ENCODE peak calls at places on chromosomes 1 and 21, in four cellular contexts. One of them, this sample, is unnamed.

GRCh38 chr1:91846007-91846620 is 39.8 kb downstream of the TGFBR3 start:
- DNase-seq in GM12878: no peak
- DNase-seq in K562: peak
- DNase-seq in HepG2: peak
- DNase-seq in this sample: peak

GRCh38 chr1:226166341-226166740 is 20.2 kb downstream of the ACBD3 start:
- DNase-seq in K562: no peak
- DNase-seq in HepG2: no peak
- DNase-seq in GM12878: no peak
- DNase-seq in this sample: no peak

GRCh38 chr1:183891158-183891557 is 86.2 kb downstream of the RGL1 start:
- DNase-seq in K562: no peak
- DNase-seq in GM12878: no peak
- DNase-seq in HepG2: no peak
- DNase-seq in this sample: no peak

GRCh38 chr21:38831526-38832467 is 26.1 kb downstream of the ETS2 start:
- DNase-seq in GM12878: peak
- DNase-seq in K562: peak
- DNase-seq in HepG2: peak
- DNase-seq in this sample: no peak

GRCh38 chr1:197783510-197783948 is 8.2 kb upstream of the DENND1B start:
- DNase-seq in K562: no peak
- DNase-seq in HepG2: no peak
- DNase-seq in GM12878: no peak
- DNase-seq in this sample: no peak

GRCh38 chr1:21176589-21177555 is at the start of gene EIF4G3:
- DNase-seq in GM12878: peak
- DNase-seq in HepG2: peak
- DNase-seq in K562: peak
- DNase-seq in this sample: peak

GRCh38 chr1:213414901-213415300 is 363.9 kb downstream of the RPS6KC1 start:
- DNase-seq in HepG2: no peak
- DNase-seq in K562: no peak
- DNase-seq in GM12878: no peak
- DNase-seq in this sample: no peak

GRCh38 chr1:978835-979743 is 2.8 kb downstream of the PERM1 start:
- DNase-seq in K562: no peak
- DNase-seq in GM12878: no peak
- DNase-seq in HepG2: no peak
- DNase-seq in this sample: no peak

GRCh38 chr21:45986316-45987051 is 4.9 kb downstream of the COL6A1 start:
- DNase-seq in HepG2: no peak
- DNase-seq in K562: no peak
- DNase-seq in GM12878: no peak
- DNase-seq in this sample: no peak

GRCh38 chr1:167774710-167775109 is 52.9 kb downstream of the MPZL1 start:
- DNase-seq in GM12878: no peak
- DNase-seq in K562: no peak
- DNase-seq in HepG2: no peak
- DNase-seq in this sample: no peak

GRCh38 chr1:160410412-160411005 is 10.1 kb downstream of the VANGL2 start:
- DNase-seq in K562: no peak
- DNase-seq in GM12878: no peak
- DNase-seq in HepG2: no peak
- DNase-seq in this sample: no peak

GRCh38 chr21:42997053-42997452 is 22.7 kb downstream of the PKNOX1 start:
- DNase-seq in GM12878: no peak
- DNase-seq in HepG2: no peak
- DNase-seq in K562: no peak
- DNase-seq in this sample: no peak

GRCh38 chr1:51290489-51290847 is 39.9 kb downstream of the TTC39A start:
- DNase-seq in K562: no peak
- DNase-seq in HepG2: no peak
- DNase-seq in GM12878: no peak
- DNase-seq in this sample: no peak

GRCh38 chr1:59427155-59427554 is 130.3 kb downstream of the FGGY start:
- DNase-seq in GM12878: no peak
- DNase-seq in K562: peak
- DNase-seq in HepG2: no peak
- DNase-seq in this sample: no peak

GRCh38 chr1:198519639-198520501 is 20.6 kb downstream of the ATP6V1G3 start:
- DNase-seq in K562: no peak
- DNase-seq in GM12878: no peak
- DNase-seq in HepG2: no peak
- DNase-seq in this sample: no peak

GRCh38 chr1:65904681-65905083 is 112.0 kb downstream of the PDE4B start:
- DNase-seq in HepG2: no peak
- DNase-seq in K562: peak
- DNase-seq in GM12878: no peak
- DNase-seq in this sample: no peak

GRCh38 chr1:156658496-156658895 is 16.6 kb downstream of the BCAN start:
- DNase-seq in HepG2: no peak
- DNase-seq in K562: no peak
- DNase-seq in GM12878: no peak
- DNase-seq in this sample: no peak

GRCh38 chr1:229749992-229750391 is 123.9 kb downstream of the URB2 start:
- DNase-seq in K562: no peak
- DNase-seq in GM12878: no peak
- DNase-seq in HepG2: no peak
- DNase-seq in this sample: no peak

GRCh38 chr21:30209571-30209970 is 6.3 kb downstream of the CLDN8 start:
- DNase-seq in K562: no peak
- DNase-seq in GM12878: no peak
- DNase-seq in HepG2: no peak
- DNase-seq in this sample: no peak

GRCh38 chr1:13540871-13541270 is 27.1 kb upstream of the LRRC38 start:
- DNase-seq in HepG2: no peak
- DNase-seq in GM12878: no peak
- DNase-seq in K562: no peak
- DNase-seq in this sample: no peak

GRCh38 chr1:99970713-99971255 is 988 bp downstream of the SLC35A3 start:
- DNase-seq in HepG2: no peak
- DNase-seq in GM12878: no peak
- DNase-seq in K562: no peak
- DNase-seq in this sample: no peak

GRCh38 chr1:11825131-11825530 is 19.1 kb downstream of the CLCN6 start:
- DNase-seq in GM12878: no peak
- DNase-seq in K562: no peak
- DNase-seq in HepG2: no peak
- DNase-seq in this sample: no peak

GRCh38 chr1:30817548-30817947 is 60.0 kb upstream of the LAPTM5 start:
- DNase-seq in K562: no peak
- DNase-seq in GM12878: no peak
- DNase-seq in HepG2: no peak
- DNase-seq in this sample: no peak

GRCh38 chr1:178168535-178168934 is 74.6 kb downstream of the RASAL2 start:
- DNase-seq in K562: no peak
- DNase-seq in GM12878: no peak
- DNase-seq in HepG2: no peak
- DNase-seq in this sample: peak

GRCh38 chr1:110880708-110881374 is 7.9 kb downstream of the CD53 start:
- DNase-seq in K562: peak
- DNase-seq in GM12878: no peak
- DNase-seq in HepG2: no peak
- DNase-seq in this sample: no peak

GRCh38 chr1:8031176-8031785 is 5.2 kb upstream of the ERRFI1 start:
- DNase-seq in HepG2: no peak
- DNase-seq in K562: peak
- DNase-seq in GM12878: no peak
- DNase-seq in this sample: no peak

GRCh38 chr1:77068013-77068412 is 151.2 kb downstream of the PIGK start:
- DNase-seq in GM12878: no peak
- DNase-seq in HepG2: no peak
- DNase-seq in K562: no peak
- DNase-seq in this sample: no peak

GRCh38 chr1:59543211-59543668 is 246.3 kb downstream of the FGGY start:
- DNase-seq in K562: no peak
- DNase-seq in HepG2: peak
- DNase-seq in GM12878: no peak
- DNase-seq in this sample: no peak

GRCh38 chr21:42864812-42865211 is 14.5 kb downstream of the WDR4 start:
- DNase-seq in K562: no peak
- DNase-seq in GM12878: no peak
- DNase-seq in HepG2: no peak
- DNase-seq in this sample: no peak

GRCh38 chr1:168709407-168709891 is 19.6 kb downstream of the DPT start:
- DNase-seq in K562: no peak
- DNase-seq in GM12878: no peak
- DNase-seq in HepG2: no peak
- DNase-seq in this sample: no peak

GRCh38 chr1:50697440-50698421 is 262.3 kb downstream of the FAF1 start:
- DNase-seq in K562: no peak
- DNase-seq in HepG2: no peak
- DNase-seq in GM12878: no peak
- DNase-seq in this sample: no peak

GRCh38 chr1:23792151-23792945 is 1.4 kb downstream of the LYPLA2 start:
- DNase-seq in HepG2: no peak
- DNase-seq in K562: no peak
- DNase-seq in GM12878: no peak
- DNase-seq in this sample: no peak

GRCh38 chr1:53074313-53075154 is 12.5 kb downstream of the PODN start:
- DNase-seq in GM12878: no peak
- DNase-seq in HepG2: no peak
- DNase-seq in K562: no peak
- DNase-seq in this sample: no peak

GRCh38 chr1:10730985-10731384 is 65.5 kb downstream of the CASZ1 start:
- DNase-seq in GM12878: no peak
- DNase-seq in HepG2: peak
- DNase-seq in K562: no peak
- DNase-seq in this sample: no peak

GRCh38 chr1:85850238-85850637 is 142.0 kb upstream of the ZNHIT6 start:
- DNase-seq in GM12878: no peak
- DNase-seq in K562: no peak
- DNase-seq in HepG2: peak
- DNase-seq in this sample: no peak

GRCh38 chr1:111904478-111905218 is 84.8 kb downstream of the KCND3 start:
- DNase-seq in HepG2: no peak
- DNase-seq in K562: no peak
- DNase-seq in GM12878: no peak
- DNase-seq in this sample: no peak

GRCh38 chr1:15764269-15764764 is 5.7 kb downstream of the FBLIM1 start:
- DNase-seq in GM12878: no peak
- DNase-seq in HepG2: no peak
- DNase-seq in K562: no peak
- DNase-seq in this sample: no peak

DNA sequence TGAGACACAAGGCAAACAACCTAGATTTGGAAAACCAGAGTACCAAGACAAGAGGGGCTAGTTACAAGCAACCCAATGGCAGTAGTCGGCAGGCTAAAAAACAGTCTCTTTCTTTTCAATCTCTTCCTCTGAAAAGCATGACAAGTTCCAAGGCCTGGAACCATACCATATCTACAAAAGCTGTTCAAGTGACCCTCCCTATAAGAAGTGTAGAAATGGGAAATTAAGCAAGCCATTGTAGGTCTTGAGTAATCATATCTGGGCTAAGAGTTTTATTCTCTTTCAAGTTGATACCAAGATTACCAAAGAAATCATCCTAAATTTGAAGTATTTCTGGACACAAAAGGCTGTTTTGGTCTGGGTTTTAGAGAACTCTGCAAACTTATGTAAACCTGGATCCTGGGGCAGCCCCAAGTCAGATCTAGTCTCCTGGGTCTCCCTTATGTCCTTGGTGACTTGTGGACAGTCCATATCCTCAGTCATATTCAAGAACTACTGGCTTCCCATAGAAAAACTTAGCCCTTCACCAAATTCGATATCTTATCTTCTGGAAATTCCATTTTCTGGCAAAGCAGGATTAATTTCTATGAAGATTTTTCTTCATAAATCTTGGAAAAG is 24.7 kb downstream of the FMO3 start:
- DNase-seq in K562: no peak
- DNase-seq in HepG2: no peak
- DNase-seq in GM12878: no peak
- DNase-seq in this sample: no peak
- TF ChIP-seq SP1 in K562: no peak
- TF ChIP-seq SP1 in HepG2: no peak
- TF ChIP-seq SP1 in GM12878: no peak
- TF ChIP-seq SP1 in this sample: no peak

GRCh38 chr1:172887162-172887561 is 163.6 kb downstream of the TNFSF18 start:
- DNase-seq in GM12878: no peak
- DNase-seq in HepG2: no peak
- DNase-seq in K562: no peak
- DNase-seq in this sample: no peak
- TF ChIP-seq FOXM1 in GM12878: no peak
- TF ChIP-seq FOXM1 in HepG2: no peak
- TF ChIP-seq FOXM1 in K562: no peak
- TF ChIP-seq FOXM1 in this sample: no peak

DNA sequence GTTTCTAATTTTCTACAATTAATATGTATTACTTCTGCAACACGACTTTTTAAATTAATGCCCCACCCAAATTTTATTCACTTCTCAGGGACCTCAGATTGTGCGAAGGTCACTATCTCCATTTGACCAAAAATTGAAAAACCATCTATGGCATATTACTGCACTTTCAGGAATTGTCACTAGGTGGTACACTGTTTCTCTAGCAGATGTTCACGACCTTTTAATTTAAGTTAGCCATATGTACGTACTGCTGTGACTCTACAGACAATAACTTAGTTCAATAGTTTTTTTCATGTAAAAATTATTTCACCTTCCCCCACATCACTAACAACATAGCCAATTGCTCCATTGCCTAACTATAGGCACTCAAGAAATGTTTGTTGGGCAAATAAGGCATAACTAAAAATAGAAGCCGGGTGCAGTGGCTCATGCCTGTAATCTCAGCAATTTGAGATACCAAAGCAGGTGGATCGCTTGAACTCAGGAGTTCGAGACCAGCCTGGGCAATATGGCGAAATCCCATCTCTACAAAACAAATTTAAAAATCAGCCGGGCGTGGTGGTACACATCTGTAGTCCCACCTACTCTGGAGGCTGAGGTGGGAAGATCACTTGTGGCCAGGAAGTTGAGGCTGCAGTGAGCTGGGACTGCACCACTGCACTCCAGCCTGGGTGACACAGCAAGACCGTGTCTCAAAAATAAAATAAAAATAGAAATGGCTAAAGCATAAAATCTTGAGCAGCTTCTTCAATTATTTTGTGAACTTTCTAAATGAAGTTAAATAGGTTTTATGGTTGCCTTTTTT is 75.7 kb upstream of the PKN2 start:
- DNase-seq in K562: peak
- DNase-seq in HepG2: peak
- DNase-seq in GM12878: no peak
- DNase-seq in this sample: peak
- TF ChIP-seq SP1 in K562: no peak
- TF ChIP-seq SP1 in HepG2: no peak
- TF ChIP-seq SP1 in GM12878: no peak
- TF ChIP-seq SP1 in this sample: no peak

DNA sequence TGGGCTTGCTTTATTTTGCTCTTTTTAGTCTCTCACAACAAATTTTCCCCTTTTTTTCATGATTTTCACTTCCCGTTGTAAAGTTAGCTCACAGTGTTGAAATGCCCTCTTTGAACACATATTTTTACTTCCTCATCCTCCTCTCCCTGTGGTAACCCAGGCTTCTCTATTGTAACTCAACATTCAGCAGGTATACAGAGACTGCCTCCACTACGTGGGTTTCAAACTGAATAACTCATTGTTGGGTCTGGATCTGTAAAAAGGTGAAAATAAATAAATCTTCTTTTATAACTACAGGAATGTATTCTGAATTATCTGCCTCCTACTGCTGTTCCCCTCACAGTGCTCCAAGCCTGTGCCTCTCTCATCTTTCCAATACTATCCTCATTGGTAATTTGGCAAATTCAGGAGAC is 166.4 kb downstream of the RUNX1 start:
- DNase-seq in HepG2: no peak
- DNase-seq in GM12878: no peak
- DNase-seq in K562: no peak
- DNase-seq in this sample: no peak
- TF ChIP-seq FOXM1 in HepG2: no peak
- TF ChIP-seq FOXM1 in GM12878: no peak
- TF ChIP-seq FOXM1 in K562: no peak
- TF ChIP-seq FOXM1 in this sample: no peak

This sample was measured in HEK293T.